ENCODE peak calls at places on chromosomes 3 and 15, in nine cellular contexts. K is heart right ventricle; C is foreskin keratinocyte; T is right cardiac atrium; U is CD8-positive, alpha-beta T cell; B is HCT116; R is left lung; X is CD4-positive, alpha-beta T cell; V is body of pancreas. W is an unnamed sample.
A peak's percentile ranks its signal among the peaks of the same experiment; 100 is the strongest.

GRCh38 chr3:67200618-67201017 is 202.5 kb downstream of the KBTBD8 start:
- ATAC-seq in K (no peak), C (no peak), T (no peak), U (no peak), B (no peak), R (no peak), X (no peak), V (no peak), W (no peak)

GRCh38 chr3:122469659-122470058 is 45.1 kb downstream of the KPNA1 start:
- ATAC-seq in K (no peak), C (no peak), T (no peak), U (no peak), B (no peak), R (no peak), X (no peak), V (no peak), W (no peak)

GRCh38 chr3:124760601-124761000 is 30.3 kb downstream of the UMPS start:
- ATAC-seq in K (peak; percentile 75), C (no peak), T (peak; percentile 72), U (no peak), B (peak; percentile 54), R (peak; percentile 73), X (no peak), V (no peak), W (no peak)

GRCh38 chr3:134476977-134477376 is 8.8 kb downstream of the ANAPC13 start:
- ATAC-seq in K (peak; percentile 94), C (peak; percentile 72), T (peak; percentile 59), U (no peak), B (no peak), R (no peak), X (no peak), V (no peak), W (peak; percentile 42)

GRCh38 chr3:4977889-4978258 is 1.4 kb upstream of the BHLHE40 start:
- ATAC-seq in K (no peak), C (no peak), T (no peak), U (peak; percentile 9), B (no peak), R (no peak), X (peak; percentile 6), V (no peak), W (no peak)

GRCh38 chr15:60797444-60798040 is 318.6 kb upstream of the ICE2 start:
- ATAC-seq in K (no peak), C (no peak), T (no peak), U (no peak), B (no peak), R (no peak), X (no peak), V (no peak), W (no peak)

GRCh38 chr3:17033516-17034168 is 148.9 kb downstream of the PLCL2 start:
- ATAC-seq in K (no peak), C (no peak), T (no peak), U (peak; percentile 62), B (no peak), R (no peak), X (peak; percentile 44), V (no peak), W (no peak)

GRCh38 chr3:67601919-67602608 is 52.3 kb downstream of the SUCLG2 start:
- ATAC-seq in K (no peak), C (no peak), T (no peak), U (peak; percentile 38), B (no peak), R (no peak), X (peak; percentile 58), V (no peak), W (no peak)

GRCh38 chr15:101615986-101616848 is 36.0 kb downstream of the TM2D3 start:
- ATAC-seq in K (peak; percentile 65), C (peak; percentile 91), T (peak; percentile 68), U (no peak), B (peak; percentile 94), R (peak; percentile 81), X (no peak), V (peak; percentile 47), W (peak; percentile 76)

GRCh38 chr3:152910211-152910610 is 75.3 kb downstream of the P2RY1 start:
- ATAC-seq in K (peak; percentile 50), C (peak; percentile 52), T (no peak), U (no peak), B (peak; percentile 55), R (no peak), X (no peak), V (no peak), W (no peak)

GRCh38 chr15:88604381-88604951 is 16.7 kb upstream of the AEN start:
- ATAC-seq in K (no peak), C (no peak), T (peak; percentile 17), U (no peak), B (no peak), R (no peak), X (no peak), V (peak; percentile 22), W (no peak)

GRCh38 chr15:88606437-88606794 is 14.7 kb upstream of the AEN start:
- ATAC-seq in K (no peak), C (no peak), T (no peak), U (no peak), B (no peak), R (no peak), X (no peak), V (no peak), W (no peak)

GRCh38 chr15:88605507-88606436 is 15.4 kb upstream of the AEN start:
- ATAC-seq in K (peak; percentile 88), C (peak; percentile 72), T (peak; percentile 78), U (peak; percentile 81), B (no peak), R (peak; percentile 86), X (peak; percentile 73), V (peak; percentile 79), W (no peak)

GRCh38 chr15:88603885-88604284 is 17.3 kb upstream of the AEN start:
- ATAC-seq in K (no peak), C (no peak), T (no peak), U (no peak), B (peak; percentile 27), R (no peak), X (no peak), V (no peak), W (no peak)

DNA sequence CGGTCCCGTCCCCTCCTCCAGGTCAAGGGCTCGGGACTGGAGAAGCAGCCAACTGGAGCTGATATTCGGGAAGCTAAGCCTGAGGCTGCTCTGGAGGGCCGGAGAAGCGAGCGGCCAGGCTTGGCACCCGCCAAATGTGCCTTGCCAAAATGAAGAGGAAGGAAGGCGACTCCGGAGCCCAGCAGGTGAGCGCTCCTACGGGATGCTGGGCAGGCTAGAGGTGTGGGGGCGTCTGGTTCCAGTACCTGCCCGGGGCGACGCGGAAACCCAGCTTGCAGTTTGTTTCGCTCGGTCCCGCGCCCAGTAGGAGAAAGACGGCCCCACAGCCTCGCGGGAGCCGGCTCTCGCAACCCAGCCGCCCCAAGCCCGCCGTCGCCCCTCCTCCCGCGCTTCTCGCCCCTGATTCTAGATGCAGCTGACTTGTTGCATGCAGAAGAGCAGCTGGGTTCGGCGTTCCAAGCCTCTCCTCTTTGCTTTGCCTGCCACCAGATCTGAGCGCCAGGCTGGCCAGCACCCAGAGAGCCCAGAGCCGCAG is 16.1 kb upstream of the AEN start:
- ATAC-seq in K (peak; percentile 27), C (peak; percentile 6), T (no peak), U (no peak), B (no peak), R (no peak), X (no peak), V (no peak), W (no peak)
- H3K27me3 ChIP-seq in K (peaks cover 69% of the 10 kb centered on the region), C (peaks cover 83% of the 10 kb centered on the region), T (no peaks in the 10 kb centered on the region), U (peaks cover 43% of the 10 kb centered on the region), B (peaks cover 31% of the 10 kb centered on the region), R (peaks cover 63% of the 10 kb centered on the region), X (peaks cover 73% of the 10 kb centered on the region), V (no peaks in the 10 kb centered on the region), W (peaks cover 46% of the 10 kb centered on the region)

DNA sequence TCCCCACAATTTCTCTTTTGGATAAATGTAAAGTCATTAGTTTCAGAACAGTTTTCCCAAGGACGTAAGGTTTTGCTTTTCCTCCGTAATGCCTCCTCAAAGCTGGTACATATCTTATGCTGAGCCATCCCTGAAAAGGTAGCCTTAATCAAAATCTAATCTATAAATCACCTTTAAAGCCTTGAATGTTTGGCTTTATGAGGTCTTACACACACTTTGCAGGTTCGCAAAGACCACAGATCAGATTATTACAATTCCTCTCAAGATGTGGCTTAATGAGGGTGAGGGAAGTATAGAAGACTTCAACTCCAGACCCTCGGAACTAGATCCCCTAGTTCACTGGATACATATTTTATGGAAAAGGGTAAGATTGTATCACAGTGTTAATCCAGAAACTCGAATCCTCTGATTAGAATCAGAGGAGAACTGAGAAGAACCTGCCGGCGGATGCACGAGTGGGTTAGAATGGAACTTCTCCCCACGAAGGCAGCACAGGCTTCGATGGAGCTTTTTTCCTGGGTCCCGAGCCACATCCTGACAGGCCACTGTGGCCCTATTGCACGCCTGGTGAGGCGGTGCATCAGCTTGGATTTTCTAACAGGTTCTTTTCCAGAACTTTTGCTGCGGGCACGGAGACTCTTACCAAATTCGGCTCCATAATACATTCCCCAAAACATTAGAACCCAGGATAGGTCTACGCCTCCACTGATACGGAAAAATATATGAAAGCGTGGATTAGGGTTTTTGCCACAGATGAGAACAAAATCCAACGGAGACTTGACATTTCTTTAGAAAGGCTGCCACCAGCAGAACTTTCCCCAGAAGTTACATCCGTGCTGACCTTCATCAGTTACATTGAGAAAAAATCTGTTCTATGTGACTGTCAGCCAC is 1.2 kb downstream of the CTXND1 start:
- ATAC-seq in K (no peak), C (no peak), T (no peak), U (no peak), B (no peak), R (peak; percentile 4), X (no peak), V (no peak), W (no peak)
- H3K27me3 ChIP-seq in K (peaks cover 52% of the 10 kb centered on the region), C (peaks cover 86% of the 10 kb centered on the region), T (no peaks in the 10 kb centered on the region), U (peaks cover 15% of the 10 kb centered on the region), B (peaks cover 64% of the 10 kb centered on the region), R (peaks cover 95% of the 10 kb centered on the region), X (peaks cover 63% of the 10 kb centered on the region), V (no peaks in the 10 kb centered on the region), W (peaks cover 89% of the 10 kb centered on the region)

DNA sequence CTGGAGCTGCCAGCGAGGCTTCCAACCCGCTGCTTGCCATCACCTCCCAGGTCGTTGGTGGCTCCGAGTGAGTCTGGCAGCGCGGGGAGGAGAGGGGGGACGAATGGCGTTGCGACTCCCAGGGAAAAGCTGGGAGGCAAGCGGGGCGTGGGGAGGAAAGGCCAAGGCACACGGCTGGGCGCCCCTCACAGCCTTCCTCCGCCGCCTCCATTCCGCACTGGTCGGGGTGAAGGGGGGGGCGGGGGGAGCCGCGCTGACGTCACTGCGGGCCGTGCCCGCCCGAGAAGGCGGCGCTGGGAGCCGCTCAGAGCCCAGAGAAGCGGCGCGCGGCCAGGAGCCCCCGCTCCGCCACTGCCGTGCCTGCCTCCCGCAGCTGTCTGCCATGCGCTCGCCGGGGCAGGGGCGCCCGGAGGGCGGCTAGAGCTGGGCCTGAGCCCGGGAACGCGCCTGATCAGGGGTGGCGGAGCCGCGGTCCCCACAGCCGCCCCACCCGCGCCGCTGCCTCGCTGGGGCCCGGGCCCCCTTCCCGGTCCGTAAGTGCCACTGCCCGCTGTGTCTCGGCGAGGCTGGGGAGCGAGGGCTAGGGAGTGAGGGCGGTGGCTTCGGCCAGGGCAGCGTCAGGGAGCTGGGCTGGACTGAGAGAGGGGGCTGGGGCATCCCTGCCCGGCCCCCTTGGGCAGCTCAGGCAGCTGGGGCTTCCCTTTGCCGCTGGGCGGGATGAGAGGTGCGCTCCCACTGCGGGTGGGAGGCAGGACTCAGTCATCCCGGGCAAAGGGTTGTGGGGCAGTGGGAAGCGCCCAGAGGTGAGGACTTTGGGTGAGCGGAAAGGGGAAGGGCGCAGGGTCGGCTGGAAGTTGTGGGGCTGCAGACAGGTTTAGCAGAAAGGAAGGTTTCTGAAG is 27.8 kb upstream of the POLG start:
- ATAC-seq in K (no peak), C (no peak), T (no peak), U (peak; percentile 7), B (no peak), R (no peak), X (no peak), V (no peak), W (no peak)
- H3K27me3 ChIP-seq in K (peaks cover 96% of the 10 kb centered on the region), C (peaks cover 100% of the 10 kb centered on the region), T (no peaks in the 10 kb centered on the region), U (peaks cover 79% of the 10 kb centered on the region), B (peaks cover 6% of the 10 kb centered on the region), R (peaks cover 100% of the 10 kb centered on the region), X (peaks cover 92% of the 10 kb centered on the region), V (no peaks in the 10 kb centered on the region), W (peaks cover 99% of the 10 kb centered on the region)

GRCh38 chr15:99102332-99103235 is 2.3 kb upstream of the SYNM start:
- ATAC-seq in K (no peak), C (no peak), T (no peak), U (no peak), B (no peak), R (no peak), X (no peak), V (no peak), W (no peak)
- H3K27me3 ChIP-seq in K (peaks cover 17% of the 10 kb centered on the region), C (peaks cover 73% of the 10 kb centered on the region), T (no peaks in the 10 kb centered on the region), U (no peaks in the 10 kb centered on the region), B (no peaks in the 10 kb centered on the region), R (peaks cover 92% of the 10 kb centered on the region), X (peaks cover 61% of the 10 kb centered on the region), V (no peaks in the 10 kb centered on the region), W (no peaks in the 10 kb centered on the region)